ENCODE peak calls at places on chromosomes 7 and 10, in eight cellular contexts. One of them, this sample, is unnamed.

GRCh38 chr7:100865971-100866720 is 1.0 kb upstream of the TRIP6 start:
- DNase-seq in lower lobe of right lung: peak
- DNase-seq in endodermal cell: peak
- DNase-seq in epithelial cell of proximal tubule: no peak
- DNase-seq in GM12878: no peak
- DNase-seq in mesenchymal stem cell: no peak
- DNase-seq in BJ: no peak
- DNase-seq in sigmoid colon: peak
- DNase-seq in this sample: peak

GRCh38 chr10:114477285-114477684 is 73.0 kb upstream of the AFAP1L2 start:
- DNase-seq in mesenchymal stem cell: no peak
- DNase-seq in GM12878: no peak
- DNase-seq in BJ: no peak
- DNase-seq in epithelial cell of proximal tubule: no peak
- DNase-seq in sigmoid colon: peak
- DNase-seq in lower lobe of right lung: no peak
- DNase-seq in endodermal cell: no peak
- DNase-seq in this sample: peak

GRCh38 chr7:116565981-116566380 is 41.1 kb downstream of the CAV1 start:
- DNase-seq in BJ: no peak
- DNase-seq in epithelial cell of proximal tubule: no peak
- DNase-seq in endodermal cell: no peak
- DNase-seq in mesenchymal stem cell: no peak
- DNase-seq in GM12878: no peak
- DNase-seq in sigmoid colon: no peak
- DNase-seq in lower lobe of right lung: no peak
- DNase-seq in this sample: no peak

GRCh38 chr10:79925614-79926013 is 23.3 kb downstream of the SFTPD start:
- DNase-seq in mesenchymal stem cell: no peak
- DNase-seq in GM12878: no peak
- DNase-seq in epithelial cell of proximal tubule: no peak
- DNase-seq in BJ: no peak
- DNase-seq in endodermal cell: no peak
- DNase-seq in sigmoid colon: no peak
- DNase-seq in lower lobe of right lung: no peak
- DNase-seq in this sample: no peak

GRCh38 chr7:114645451-114645850 is 230.8 kb downstream of the FOXP2 start:
- DNase-seq in sigmoid colon: no peak
- DNase-seq in BJ: no peak
- DNase-seq in epithelial cell of proximal tubule: peak
- DNase-seq in endodermal cell: no peak
- DNase-seq in GM12878: no peak
- DNase-seq in mesenchymal stem cell: no peak
- DNase-seq in lower lobe of right lung: no peak
- DNase-seq in this sample: no peak

GRCh38 chr10:91556691-91557529 is 76.0 kb downstream of the PPP1R3C start:
- DNase-seq in GM12878: no peak
- DNase-seq in endodermal cell: no peak
- DNase-seq in BJ: no peak
- DNase-seq in sigmoid colon: no peak
- DNase-seq in lower lobe of right lung: no peak
- DNase-seq in mesenchymal stem cell: no peak
- DNase-seq in epithelial cell of proximal tubule: no peak
- DNase-seq in this sample: no peak

GRCh38 chr7:87474533-87475358 is 734 bp downstream of the ABCB4 start:
- DNase-seq in endodermal cell: no peak
- DNase-seq in sigmoid colon: no peak
- DNase-seq in GM12878: peak
- DNase-seq in mesenchymal stem cell: peak
- DNase-seq in epithelial cell of proximal tubule: peak
- DNase-seq in BJ: peak
- DNase-seq in lower lobe of right lung: no peak
- DNase-seq in this sample: peak

GRCh38 chr10:27620425-27621397 is 116.6 kb downstream of the RAB18 start:
- DNase-seq in endodermal cell: no peak
- DNase-seq in lower lobe of right lung: no peak
- DNase-seq in GM12878: no peak
- DNase-seq in epithelial cell of proximal tubule: no peak
- DNase-seq in mesenchymal stem cell: no peak
- DNase-seq in sigmoid colon: peak
- DNase-seq in BJ: peak
- DNase-seq in this sample: peak

GRCh38 chr7:49927581-49927980 is 154.1 kb downstream of the VWC2 start:
- DNase-seq in mesenchymal stem cell: no peak
- DNase-seq in lower lobe of right lung: no peak
- DNase-seq in GM12878: no peak
- DNase-seq in sigmoid colon: no peak
- DNase-seq in endodermal cell: no peak
- DNase-seq in epithelial cell of proximal tubule: no peak
- DNase-seq in BJ: no peak
- DNase-seq in this sample: no peak

GRCh38 chr7:98509836-98510235 is 107.2 kb upstream of the NPTX2 start:
- DNase-seq in endodermal cell: no peak
- DNase-seq in sigmoid colon: peak
- DNase-seq in BJ: no peak
- DNase-seq in GM12878: no peak
- DNase-seq in mesenchymal stem cell: no peak
- DNase-seq in epithelial cell of proximal tubule: no peak
- DNase-seq in lower lobe of right lung: no peak
- DNase-seq in this sample: no peak

GRCh38 chr10:125567529-125567928 is 115.4 kb downstream of the TEX36 start:
- DNase-seq in endodermal cell: peak
- DNase-seq in GM12878: no peak
- DNase-seq in epithelial cell of proximal tubule: no peak
- DNase-seq in mesenchymal stem cell: no peak
- DNase-seq in lower lobe of right lung: no peak
- DNase-seq in BJ: no peak
- DNase-seq in sigmoid colon: no peak
- DNase-seq in this sample: no peak

GRCh38 chr7:101536232-101536631 is 92.9 kb downstream of the MYL10 start:
- DNase-seq in endodermal cell: no peak
- DNase-seq in lower lobe of right lung: no peak
- DNase-seq in sigmoid colon: no peak
- DNase-seq in BJ: no peak
- DNase-seq in epithelial cell of proximal tubule: no peak
- DNase-seq in GM12878: no peak
- DNase-seq in mesenchymal stem cell: no peak
- DNase-seq in this sample: no peak

GRCh38 chr7:27161214-27161720 is 4.1 kb downstream of the HOXA9 start:
- DNase-seq in sigmoid colon: peak
- DNase-seq in endodermal cell: no peak
- DNase-seq in GM12878: no peak
- DNase-seq in mesenchymal stem cell: no peak
- DNase-seq in epithelial cell of proximal tubule: no peak
- DNase-seq in BJ: no peak
- DNase-seq in lower lobe of right lung: peak
- DNase-seq in this sample: no peak

GRCh38 chr10:60934215-60935175 is 9.5 kb downstream of the RHOBTB1 start:
- DNase-seq in epithelial cell of proximal tubule: no peak
- DNase-seq in mesenchymal stem cell: no peak
- DNase-seq in sigmoid colon: no peak
- DNase-seq in endodermal cell: no peak
- DNase-seq in GM12878: no peak
- DNase-seq in BJ: no peak
- DNase-seq in lower lobe of right lung: no peak
- DNase-seq in this sample: no peak

GRCh38 chr10:19915125-19915524 is 98.9 kb downstream of the PLXDC2 start:
- DNase-seq in endodermal cell: no peak
- DNase-seq in GM12878: no peak
- DNase-seq in sigmoid colon: no peak
- DNase-seq in lower lobe of right lung: no peak
- DNase-seq in epithelial cell of proximal tubule: no peak
- DNase-seq in mesenchymal stem cell: no peak
- DNase-seq in BJ: no peak
- DNase-seq in this sample: no peak

GRCh38 chr10:43128958-43129706 is 9.1 kb upstream of the CSGALNACT2 start:
- DNase-seq in endodermal cell: peak
- DNase-seq in epithelial cell of proximal tubule: peak
- DNase-seq in lower lobe of right lung: no peak
- DNase-seq in BJ: peak
- DNase-seq in GM12878: no peak
- DNase-seq in mesenchymal stem cell: peak
- DNase-seq in sigmoid colon: no peak
- DNase-seq in this sample: peak

GRCh38 chr10:7433861-7434260 is 23.0 kb upstream of the SFMBT2 start:
- DNase-seq in sigmoid colon: no peak
- DNase-seq in mesenchymal stem cell: no peak
- DNase-seq in endodermal cell: no peak
- DNase-seq in lower lobe of right lung: no peak
- DNase-seq in BJ: no peak
- DNase-seq in GM12878: no peak
- DNase-seq in epithelial cell of proximal tubule: no peak
- DNase-seq in this sample: no peak
- H3K4me3 ChIP-seq in sigmoid colon: no peak
- H3K4me3 ChIP-seq in mesenchymal stem cell: no peak
- H3K4me3 ChIP-seq in endodermal cell: no peak
- H3K4me3 ChIP-seq in lower lobe of right lung: no peak
- H3K4me3 ChIP-seq in BJ: no peak
- H3K4me3 ChIP-seq in GM12878: no peak
- H3K4me3 ChIP-seq in epithelial cell of proximal tubule: no peak
- H3K4me3 ChIP-seq in this sample: no peak

DNA sequence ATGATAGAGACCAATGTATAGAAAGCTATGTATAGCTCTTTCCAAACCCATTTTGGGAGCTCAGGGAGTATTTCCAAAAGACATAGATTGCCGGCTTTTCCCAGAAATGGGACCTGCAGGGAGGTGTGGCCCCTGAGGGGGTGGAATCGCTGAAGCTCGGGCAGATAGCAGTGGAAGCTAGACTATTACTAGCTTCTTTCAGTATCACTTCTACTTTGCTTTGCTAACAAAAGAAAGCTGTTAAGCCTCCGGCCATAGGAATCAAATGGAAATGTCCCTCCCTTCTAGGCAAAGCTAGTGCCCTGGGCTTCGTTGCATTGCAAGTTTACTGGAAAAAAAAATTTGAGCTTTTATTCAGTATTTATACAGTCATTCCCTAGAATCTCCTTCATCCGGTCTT is 30.5 kb upstream of the XRCC2 start:
- DNase-seq in BJ: no peak
- DNase-seq in epithelial cell of proximal tubule: no peak
- DNase-seq in sigmoid colon: no peak
- DNase-seq in mesenchymal stem cell: no peak
- DNase-seq in GM12878: peak
- DNase-seq in endodermal cell: no peak
- DNase-seq in lower lobe of right lung: no peak
- DNase-seq in this sample: no peak
- H3K4me3 ChIP-seq in BJ: no peak
- H3K4me3 ChIP-seq in epithelial cell of proximal tubule: peak
- H3K4me3 ChIP-seq in sigmoid colon: peak
- H3K4me3 ChIP-seq in mesenchymal stem cell: peak
- H3K4me3 ChIP-seq in GM12878: no peak
- H3K4me3 ChIP-seq in endodermal cell: no peak
- H3K4me3 ChIP-seq in lower lobe of right lung: peak
- H3K4me3 ChIP-seq in this sample: no peak

DNA sequence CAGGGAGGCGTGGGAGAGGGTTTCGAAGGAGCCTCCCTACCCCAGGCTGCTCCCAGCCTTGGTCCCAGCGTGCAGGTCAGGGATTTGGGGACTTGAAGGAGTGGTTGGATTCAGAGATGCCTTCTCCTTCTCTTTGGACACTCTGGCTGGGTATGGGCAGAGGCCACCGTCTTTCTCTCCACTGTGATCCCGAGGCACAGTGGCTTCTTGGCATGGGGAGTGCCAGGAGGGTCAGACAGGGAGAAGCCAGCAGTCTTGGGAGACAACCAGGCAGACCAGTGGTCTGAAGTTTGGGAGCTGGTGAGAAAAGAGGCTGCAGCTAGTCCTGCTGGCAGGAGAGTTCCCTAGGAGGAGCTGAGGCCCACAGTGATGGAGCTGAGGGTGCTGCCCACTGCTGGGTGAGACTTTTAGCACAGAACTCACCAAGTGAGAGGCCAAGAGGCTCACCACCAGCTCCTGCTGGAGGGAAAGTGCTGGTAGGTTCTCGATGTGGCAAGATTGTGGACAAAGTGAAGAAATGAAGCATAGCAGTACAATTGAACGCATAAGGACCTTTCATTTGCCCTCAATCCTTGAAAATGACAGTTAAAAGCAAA is 35.2 kb upstream of the WDFY4 start:
- DNase-seq in sigmoid colon: no peak
- DNase-seq in mesenchymal stem cell: no peak
- DNase-seq in lower lobe of right lung: no peak
- DNase-seq in endodermal cell: no peak
- DNase-seq in epithelial cell of proximal tubule: no peak
- DNase-seq in GM12878: no peak
- DNase-seq in BJ: no peak
- DNase-seq in this sample: no peak
- H3K4me3 ChIP-seq in sigmoid colon: no peak
- H3K4me3 ChIP-seq in mesenchymal stem cell: no peak
- H3K4me3 ChIP-seq in lower lobe of right lung: no peak
- H3K4me3 ChIP-seq in endodermal cell: no peak
- H3K4me3 ChIP-seq in epithelial cell of proximal tubule: no peak
- H3K4me3 ChIP-seq in GM12878: no peak
- H3K4me3 ChIP-seq in BJ: no peak
- H3K4me3 ChIP-seq in this sample: no peak

DNA sequence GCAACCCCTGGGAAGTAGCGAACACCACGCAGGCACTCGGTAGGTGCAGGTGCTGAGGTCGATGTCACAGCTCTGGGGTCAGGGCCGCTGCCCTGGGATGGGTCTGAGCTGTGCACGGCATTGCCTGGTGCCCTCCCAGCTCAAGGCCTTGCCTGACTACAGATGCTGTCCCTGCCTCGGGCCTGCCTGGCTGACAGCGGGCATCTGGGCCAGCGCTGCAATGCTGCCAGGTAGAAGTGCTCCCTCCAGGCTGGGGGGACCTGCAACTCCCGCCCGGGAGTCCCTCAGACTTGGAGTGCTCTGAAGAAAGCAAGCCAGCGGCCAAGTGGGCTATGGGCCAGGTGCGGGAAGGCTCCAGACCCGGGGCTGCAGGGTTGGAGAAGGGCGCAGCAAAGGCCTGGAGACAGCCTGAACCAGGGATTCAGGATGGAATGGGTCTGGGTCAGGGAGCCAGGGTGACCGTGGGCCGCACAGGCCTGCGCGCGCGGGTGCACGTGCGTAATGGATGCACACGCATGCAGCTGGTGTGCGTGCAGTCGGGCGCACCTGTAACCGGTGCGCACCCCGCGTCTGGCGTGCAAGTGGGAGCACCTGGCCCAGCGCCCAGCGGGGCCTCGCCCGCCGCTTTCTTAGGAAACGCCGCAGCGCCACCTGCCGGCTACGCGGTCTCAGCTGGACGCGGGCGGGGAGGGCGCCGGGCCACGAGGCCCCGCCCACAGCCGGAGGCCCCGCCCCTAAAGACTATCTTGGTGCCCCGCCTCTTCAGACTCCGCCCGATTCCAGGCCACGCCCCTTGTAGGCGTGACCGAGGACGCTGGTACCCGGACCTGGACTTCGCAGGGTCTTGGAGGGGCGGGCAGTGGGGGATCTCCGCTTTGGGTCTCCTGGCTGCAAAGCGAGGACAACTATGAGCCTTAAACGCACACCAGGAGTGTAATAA is 46.7 kb downstream of the MICALL2 start:
- DNase-seq in lower lobe of right lung: peak
- DNase-seq in sigmoid colon: peak
- DNase-seq in GM12878: no peak
- DNase-seq in epithelial cell of proximal tubule: peak
- DNase-seq in endodermal cell: peak
- DNase-seq in mesenchymal stem cell: peak
- DNase-seq in BJ: no peak
- DNase-seq in this sample: peak
- H3K4me3 ChIP-seq in lower lobe of right lung: peak
- H3K4me3 ChIP-seq in sigmoid colon: peak
- H3K4me3 ChIP-seq in GM12878: no peak
- H3K4me3 ChIP-seq in epithelial cell of proximal tubule: no peak
- H3K4me3 ChIP-seq in endodermal cell: no peak
- H3K4me3 ChIP-seq in mesenchymal stem cell: no peak
- H3K4me3 ChIP-seq in BJ: no peak
- H3K4me3 ChIP-seq in this sample: no peak

This sample was measured in astrocyte of the spinal cord.